ENCODE peak calls at places on chromosomes 4 and X, in nine cellular contexts. D is fibroblast of pulmonary artery, O is upper lobe of left lung, X is sigmoid colon, J is nephron progenitor cell, K is fibroblast of villous mesenchyme, A is memory B cell, U is suprapubic skin, Y is hypothalamus. R is an unnamed sample.

GRCh38 chrX:8204169-8204935 is 33.3 kb upstream of the VCX2 start:
- DNase-seq in D (no peak), O (no peak), X (no peak), J (no peak), K (no peak), A (no peak), U (no peak), Y (no peak), R (no peak)

GRCh38 chr4:141109983-141110382 is 23.3 kb downstream of the RNF150 start:
- DNase-seq in D (no peak), O (no peak), X (no peak), J (no peak), K (no peak), A (no peak), U (no peak), Y (no peak), R (no peak)

GRCh38 chr4:97576955-97577354 is 566.3 kb downstream of the STPG2 start:
- DNase-seq in D (no peak), O (no peak), X (no peak), J (no peak), K (no peak), A (no peak), U (no peak), Y (no peak), R (no peak)

GRCh38 chrX:71128915-71129765 is 10.7 kb downstream of the MED12 start:
- DNase-seq in D (peak; percentile 69), O (peak; percentile 71), X (peak; percentile 80), J (peak; percentile 71), K (peak; percentile 59), A (peak; percentile 61), U (no peak), Y (peak; percentile 41), R (no peak)

GRCh38 chrX:2960861-2961515 is 31.8 kb upstream of the ARSD start:
- DNase-seq in D (no peak), O (no peak), X (no peak), J (no peak), K (no peak), A (no peak), U (no peak), Y (no peak), R (no peak)

GRCh38 chr4:53920116-53920515 is 144.3 kb downstream of the CHIC2 start:
- DNase-seq in D (peak; percentile 29), O (peak; percentile 57), X (no peak), J (no peak), K (no peak), A (no peak), U (no peak), Y (no peak), R (no peak)

GRCh38 chr4:68864438-68865177 is 48.8 kb downstream of the UGT2B10 start:
- DNase-seq in D (no peak), O (peak; percentile 54), X (no peak), J (no peak), K (no peak), A (no peak), U (no peak), Y (no peak), R (no peak)

GRCh38 chr4:84366111-84366510 is 133.0 kb downstream of the NKX6-1 start:
- DNase-seq in D (no peak), O (no peak), X (no peak), J (no peak), K (no peak), A (no peak), U (no peak), Y (no peak), R (no peak)

GRCh38 chr4:7717161-7717560 is 222.5 kb downstream of the AFAP1 start:
- DNase-seq in D (no peak), O (no peak), X (no peak), J (no peak), K (no peak), A (no peak), U (no peak), Y (no peak), R (no peak)

GRCh38 chr4:185656467-185656890 is 121.2 kb upstream of the PDLIM3 start:
- DNase-seq in D (peak; percentile 74), O (peak; percentile 61), X (peak; percentile 90), J (no peak), K (peak; percentile 34), A (no peak), U (no peak), Y (peak; percentile 54), R (no peak)

GRCh38 chr4:181909368-181909767 is 333.8 kb upstream of the TENM3 start:
- DNase-seq in D (peak; percentile 33), O (no peak), X (no peak), J (no peak), K (peak; percentile 11), A (no peak), U (no peak), Y (no peak), R (no peak)

GRCh38 chrX:134764202-134764785 is 106.0 kb upstream of the PLAC1 start:
- DNase-seq in D (peak; percentile 43), O (no peak), X (no peak), J (no peak), K (peak; percentile 53), A (no peak), U (no peak), Y (no peak), R (no peak)

GRCh38 chr4:173264245-173264959 is 69.8 kb downstream of the HMGB2 start:
- DNase-seq in D (peak; percentile 77), O (no peak), X (peak; percentile 69), J (no peak), K (peak; percentile 41), A (peak; percentile 10), U (no peak), Y (no peak), R (no peak)

GRCh38 chr4:74873545-74874295 is 59.2 kb upstream of the PARM1 start:
- DNase-seq in D (peak; percentile 8), O (no peak), X (no peak), J (no peak), K (no peak), A (no peak), U (no peak), Y (no peak), R (no peak)

GRCh38 chrX:40471965-40472648 is 108.7 kb upstream of the ATP6AP2 start:
- DNase-seq in D (peak; percentile 60), O (peak; percentile 50), X (peak; percentile 68), J (peak; percentile 21), K (peak; percentile 85), A (no peak), U (no peak), Y (peak; percentile 17), R (no peak)

GRCh38 chr4:188154668-188155423 is 15.6 kb downstream of the TRIML1 start:
- DNase-seq in D (no peak), O (no peak), X (no peak), J (no peak), K (no peak), A (no peak), U (no peak), Y (no peak), R (no peak)

GRCh38 chr4:26263165-26263564 is 57.6 kb upstream of the RBPJ start:
- DNase-seq in D (no peak), O (no peak), X (no peak), J (no peak), K (no peak), A (no peak), U (no peak), Y (no peak), R (no peak)

GRCh38 chrX:121308276-121308805 is 260.9 kb downstream of the GLUD2 start:
- DNase-seq in D (peak; percentile 76), O (no peak), X (no peak), J (peak; percentile 12), K (peak; percentile 58), A (no peak), U (no peak), Y (peak; percentile 2), R (no peak)

GRCh38 chr4:153257966-153258365 is 53.7 kb downstream of the TRIM2 start:
- DNase-seq in D (no peak), O (no peak), X (no peak), J (no peak), K (no peak), A (no peak), U (no peak), Y (no peak), R (no peak)

GRCh38 chr4:54840992-54841768 is 183.4 kb downstream of the KIT start:
- DNase-seq in D (peak; percentile 16), O (no peak), X (no peak), J (no peak), K (peak; percentile 7), A (no peak), U (no peak), Y (peak; percentile 28), R (no peak)

GRCh38 chr4:147207941-147208340 is 262.3 kb upstream of the TTC29 start:
- DNase-seq in D (no peak), O (no peak), X (no peak), J (no peak), K (no peak), A (no peak), U (no peak), Y (no peak), R (no peak)

GRCh38 chr4:63607186-63607872 is 801.9 kb downstream of the TECRL start:
- DNase-seq in D (no peak), O (no peak), X (no peak), J (no peak), K (no peak), A (no peak), U (no peak), Y (no peak), R (no peak)

GRCh38 chrX:148823986-148824385 is 323.6 kb downstream of the AFF2 start:
- DNase-seq in D (no peak), O (no peak), X (no peak), J (no peak), K (no peak), A (no peak), U (no peak), Y (no peak), R (no peak)

GRCh38 chrX:54494970-54495813 is 842 bp downstream of the FGD1 start:
- DNase-seq in D (peak; percentile 17), O (no peak), X (no peak), J (peak; percentile 39), K (peak; percentile 28), A (no peak), U (no peak), Y (no peak), R (no peak)

GRCh38 chrX:86171366-86171765 is 23.1 kb downstream of the DACH2 start:
- DNase-seq in D (peak; percentile 6), O (no peak), X (no peak), J (peak; percentile 35), K (no peak), A (no peak), U (no peak), Y (no peak), R (no peak)

GRCh38 chrX:135477576-135477975 is 42.9 kb upstream of the INTS6L start:
- DNase-seq in D (peak; percentile 91), O (peak; percentile 79), X (peak; percentile 69), J (peak; percentile 35), K (peak; percentile 36), A (peak; percentile 3), U (no peak), Y (peak; percentile 12), R (no peak)

GRCh38 chrX:118493653-118494297 is 1.8 kb upstream of the DOCK11 start:
- DNase-seq in D (no peak), O (no peak), X (no peak), J (no peak), K (no peak), A (no peak), U (no peak), Y (no peak), R (no peak)

GRCh38 chr4:2902126-2902525 is 58.5 kb downstream of the ADD1 start:
- DNase-seq in D (peak; percentile 61), O (no peak), X (no peak), J (no peak), K (no peak), A (no peak), U (no peak), Y (no peak), R (no peak)

GRCh38 chrX:40816906-40817305 is 81.6 kb upstream of the MED14 start:
- DNase-seq in D (no peak), O (no peak), X (no peak), J (no peak), K (no peak), A (no peak), U (no peak), Y (no peak), R (no peak)

GRCh38 chr4:106273831-106274230 is 42.2 kb downstream of the TBCK start:
- DNase-seq in D (peak; percentile 77), O (no peak), X (no peak), J (no peak), K (peak; percentile 20), A (no peak), U (no peak), Y (no peak), R (no peak)

GRCh38 chr4:123652501-123652900 is 255.9 kb downstream of the SPRY1 start:
- DNase-seq in D (peak; percentile 57), O (no peak), X (no peak), J (no peak), K (no peak), A (no peak), U (no peak), Y (no peak), R (no peak)